ENCODE peak calls at places on chromosomes 1 and 21, in ten cellular contexts. One of them, this sample, is unnamed.

GRCh38 chr1:177069489-177069888 is 95.0 kb downstream of the ASTN1 start:
- DNase-seq in SK-N-SH: no peak
- DNase-seq in stimulated activated CD4-positive, alpha-beta T cell treated with anti-CD3 and anti-CD28 coated beads, Interleukin-4, amount 100 ng/mL, for 4 hours: no peak
- DNase-seq in activated T-cell treated with anti-CD3 and anti-CD28 coated beads, Interleukin-2, amount 50 U/mL, for 4 hours: no peak
- DNase-seq in fibroblast of the aortic adventitia: no peak
- DNase-seq in mesendoderm: no peak
- DNase-seq in HCEC 1CT: no peak
- DNase-seq in uterus: no peak
- DNase-seq in OCI-LY7: no peak
- DNase-seq in progenitor cell of endocrine pancreas: no peak
- DNase-seq in this sample: no peak

GRCh38 chr1:157262891-157263290 is 124.7 kb upstream of the ETV3 start:
- DNase-seq in SK-N-SH: no peak
- DNase-seq in stimulated activated CD4-positive, alpha-beta T cell treated with anti-CD3 and anti-CD28 coated beads, Interleukin-4, amount 100 ng/mL, for 4 hours: no peak
- DNase-seq in activated T-cell treated with anti-CD3 and anti-CD28 coated beads, Interleukin-2, amount 50 U/mL, for 4 hours: no peak
- DNase-seq in fibroblast of the aortic adventitia: no peak
- DNase-seq in mesendoderm: no peak
- DNase-seq in HCEC 1CT: no peak
- DNase-seq in uterus: no peak
- DNase-seq in OCI-LY7: no peak
- DNase-seq in progenitor cell of endocrine pancreas: no peak
- DNase-seq in this sample: no peak

GRCh38 chr1:75708910-75709309 is 15.6 kb upstream of the ACADM start:
- DNase-seq in SK-N-SH: no peak
- DNase-seq in stimulated activated CD4-positive, alpha-beta T cell treated with anti-CD3 and anti-CD28 coated beads, Interleukin-4, amount 100 ng/mL, for 4 hours: no peak
- DNase-seq in activated T-cell treated with anti-CD3 and anti-CD28 coated beads, Interleukin-2, amount 50 U/mL, for 4 hours: no peak
- DNase-seq in fibroblast of the aortic adventitia: no peak
- DNase-seq in mesendoderm: no peak
- DNase-seq in HCEC 1CT: peak
- DNase-seq in uterus: no peak
- DNase-seq in OCI-LY7: no peak
- DNase-seq in progenitor cell of endocrine pancreas: no peak
- DNase-seq in this sample: no peak

GRCh38 chr1:23591460-23592208 is 32.3 kb upstream of the ID3 start:
- DNase-seq in SK-N-SH: no peak
- DNase-seq in stimulated activated CD4-positive, alpha-beta T cell treated with anti-CD3 and anti-CD28 coated beads, Interleukin-4, amount 100 ng/mL, for 4 hours: no peak
- DNase-seq in activated T-cell treated with anti-CD3 and anti-CD28 coated beads, Interleukin-2, amount 50 U/mL, for 4 hours: peak
- DNase-seq in fibroblast of the aortic adventitia: no peak
- DNase-seq in mesendoderm: no peak
- DNase-seq in HCEC 1CT: no peak
- DNase-seq in uterus: no peak
- DNase-seq in OCI-LY7: peak
- DNase-seq in progenitor cell of endocrine pancreas: no peak
- DNase-seq in this sample: no peak

GRCh38 chr1:84300991-84301758 is at the start of gene SAMD13:
- DNase-seq in SK-N-SH: peak
- DNase-seq in stimulated activated CD4-positive, alpha-beta T cell treated with anti-CD3 and anti-CD28 coated beads, Interleukin-4, amount 100 ng/mL, for 4 hours: peak
- DNase-seq in activated T-cell treated with anti-CD3 and anti-CD28 coated beads, Interleukin-2, amount 50 U/mL, for 4 hours: peak
- DNase-seq in fibroblast of the aortic adventitia: peak
- DNase-seq in mesendoderm: no peak
- DNase-seq in HCEC 1CT: peak
- DNase-seq in uterus: peak
- DNase-seq in OCI-LY7: peak
- DNase-seq in progenitor cell of endocrine pancreas: no peak
- DNase-seq in this sample: peak

GRCh38 chr1:15088146-15089025 is 65.2 kb upstream of the TMEM51 start:
- DNase-seq in SK-N-SH: no peak
- DNase-seq in stimulated activated CD4-positive, alpha-beta T cell treated with anti-CD3 and anti-CD28 coated beads, Interleukin-4, amount 100 ng/mL, for 4 hours: no peak
- DNase-seq in activated T-cell treated with anti-CD3 and anti-CD28 coated beads, Interleukin-2, amount 50 U/mL, for 4 hours: no peak
- DNase-seq in fibroblast of the aortic adventitia: no peak
- DNase-seq in mesendoderm: no peak
- DNase-seq in HCEC 1CT: peak
- DNase-seq in uterus: peak
- DNase-seq in OCI-LY7: no peak
- DNase-seq in progenitor cell of endocrine pancreas: no peak
- DNase-seq in this sample: no peak

GRCh38 chr1:10640079-10640578 is 156.3 kb downstream of the CASZ1 start:
- DNase-seq in SK-N-SH: peak
- DNase-seq in stimulated activated CD4-positive, alpha-beta T cell treated with anti-CD3 and anti-CD28 coated beads, Interleukin-4, amount 100 ng/mL, for 4 hours: no peak
- DNase-seq in activated T-cell treated with anti-CD3 and anti-CD28 coated beads, Interleukin-2, amount 50 U/mL, for 4 hours: no peak
- DNase-seq in fibroblast of the aortic adventitia: no peak
- DNase-seq in mesendoderm: no peak
- DNase-seq in HCEC 1CT: no peak
- DNase-seq in uterus: no peak
- DNase-seq in OCI-LY7: no peak
- DNase-seq in progenitor cell of endocrine pancreas: no peak
- DNase-seq in this sample: no peak

GRCh38 chr1:93324486-93325464 is 20.9 kb upstream of the DR1 start:
- DNase-seq in SK-N-SH: no peak
- DNase-seq in stimulated activated CD4-positive, alpha-beta T cell treated with anti-CD3 and anti-CD28 coated beads, Interleukin-4, amount 100 ng/mL, for 4 hours: no peak
- DNase-seq in activated T-cell treated with anti-CD3 and anti-CD28 coated beads, Interleukin-2, amount 50 U/mL, for 4 hours: no peak
- DNase-seq in fibroblast of the aortic adventitia: peak
- DNase-seq in mesendoderm: no peak
- DNase-seq in HCEC 1CT: peak
- DNase-seq in uterus: no peak
- DNase-seq in OCI-LY7: no peak
- DNase-seq in progenitor cell of endocrine pancreas: no peak
- DNase-seq in this sample: no peak

GRCh38 chr1:157773723-157774350 is 3.1 kb downstream of the FCRL2 start:
- DNase-seq in SK-N-SH: no peak
- DNase-seq in stimulated activated CD4-positive, alpha-beta T cell treated with anti-CD3 and anti-CD28 coated beads, Interleukin-4, amount 100 ng/mL, for 4 hours: no peak
- DNase-seq in activated T-cell treated with anti-CD3 and anti-CD28 coated beads, Interleukin-2, amount 50 U/mL, for 4 hours: no peak
- DNase-seq in fibroblast of the aortic adventitia: no peak
- DNase-seq in mesendoderm: peak
- DNase-seq in HCEC 1CT: no peak
- DNase-seq in uterus: no peak
- DNase-seq in OCI-LY7: peak
- DNase-seq in progenitor cell of endocrine pancreas: no peak
- DNase-seq in this sample: no peak

GRCh38 chr21:14763695-14764064 is 217.6 kb upstream of the SAMSN1 start:
- DNase-seq in SK-N-SH: no peak
- DNase-seq in stimulated activated CD4-positive, alpha-beta T cell treated with anti-CD3 and anti-CD28 coated beads, Interleukin-4, amount 100 ng/mL, for 4 hours: no peak
- DNase-seq in activated T-cell treated with anti-CD3 and anti-CD28 coated beads, Interleukin-2, amount 50 U/mL, for 4 hours: no peak
- DNase-seq in fibroblast of the aortic adventitia: no peak
- DNase-seq in mesendoderm: no peak
- DNase-seq in HCEC 1CT: no peak
- DNase-seq in uterus: no peak
- DNase-seq in OCI-LY7: no peak
- DNase-seq in progenitor cell of endocrine pancreas: no peak
- DNase-seq in this sample: no peak

GRCh38 chr1:62613325-62613727 is 16.0 kb downstream of the ANGPTL3 start:
- DNase-seq in SK-N-SH: no peak
- DNase-seq in stimulated activated CD4-positive, alpha-beta T cell treated with anti-CD3 and anti-CD28 coated beads, Interleukin-4, amount 100 ng/mL, for 4 hours: no peak
- DNase-seq in activated T-cell treated with anti-CD3 and anti-CD28 coated beads, Interleukin-2, amount 50 U/mL, for 4 hours: no peak
- DNase-seq in fibroblast of the aortic adventitia: no peak
- DNase-seq in mesendoderm: no peak
- DNase-seq in HCEC 1CT: no peak
- DNase-seq in uterus: no peak
- DNase-seq in OCI-LY7: peak
- DNase-seq in progenitor cell of endocrine pancreas: no peak
- DNase-seq in this sample: no peak

GRCh38 chr1:109499661-109500536 is 6.0 kb downstream of the CYB561D1 start:
- DNase-seq in SK-N-SH: peak
- DNase-seq in stimulated activated CD4-positive, alpha-beta T cell treated with anti-CD3 and anti-CD28 coated beads, Interleukin-4, amount 100 ng/mL, for 4 hours: peak
- DNase-seq in activated T-cell treated with anti-CD3 and anti-CD28 coated beads, Interleukin-2, amount 50 U/mL, for 4 hours: peak
- DNase-seq in fibroblast of the aortic adventitia: peak
- DNase-seq in mesendoderm: peak
- DNase-seq in HCEC 1CT: peak
- DNase-seq in uterus: no peak
- DNase-seq in OCI-LY7: peak
- DNase-seq in progenitor cell of endocrine pancreas: no peak
- DNase-seq in this sample: peak

GRCh38 chr1:110187139-110187890 is 22.8 kb upstream of the KCNC4 start:
- DNase-seq in SK-N-SH: no peak
- DNase-seq in stimulated activated CD4-positive, alpha-beta T cell treated with anti-CD3 and anti-CD28 coated beads, Interleukin-4, amount 100 ng/mL, for 4 hours: no peak
- DNase-seq in activated T-cell treated with anti-CD3 and anti-CD28 coated beads, Interleukin-2, amount 50 U/mL, for 4 hours: no peak
- DNase-seq in fibroblast of the aortic adventitia: peak
- DNase-seq in mesendoderm: no peak
- DNase-seq in HCEC 1CT: peak
- DNase-seq in uterus: no peak
- DNase-seq in OCI-LY7: no peak
- DNase-seq in progenitor cell of endocrine pancreas: no peak
- DNase-seq in this sample: no peak

GRCh38 chr1:198330982-198331620 is 174.3 kb downstream of the NEK7 start:
- DNase-seq in SK-N-SH: no peak
- DNase-seq in stimulated activated CD4-positive, alpha-beta T cell treated with anti-CD3 and anti-CD28 coated beads, Interleukin-4, amount 100 ng/mL, for 4 hours: no peak
- DNase-seq in activated T-cell treated with anti-CD3 and anti-CD28 coated beads, Interleukin-2, amount 50 U/mL, for 4 hours: no peak
- DNase-seq in fibroblast of the aortic adventitia: peak
- DNase-seq in mesendoderm: peak
- DNase-seq in HCEC 1CT: no peak
- DNase-seq in uterus: no peak
- DNase-seq in OCI-LY7: no peak
- DNase-seq in progenitor cell of endocrine pancreas: no peak
- DNase-seq in this sample: no peak

GRCh38 chr21:35749904-35750303 is 310.4 kb downstream of the SETD4 start:
- DNase-seq in SK-N-SH: no peak
- DNase-seq in stimulated activated CD4-positive, alpha-beta T cell treated with anti-CD3 and anti-CD28 coated beads, Interleukin-4, amount 100 ng/mL, for 4 hours: no peak
- DNase-seq in activated T-cell treated with anti-CD3 and anti-CD28 coated beads, Interleukin-2, amount 50 U/mL, for 4 hours: no peak
- DNase-seq in fibroblast of the aortic adventitia: no peak
- DNase-seq in mesendoderm: no peak
- DNase-seq in HCEC 1CT: no peak
- DNase-seq in uterus: no peak
- DNase-seq in OCI-LY7: no peak
- DNase-seq in progenitor cell of endocrine pancreas: no peak
- DNase-seq in this sample: no peak

GRCh38 chr1:108200627-108201106 is 524 bp upstream of the SLC25A24 start:
- DNase-seq in SK-N-SH: peak
- DNase-seq in stimulated activated CD4-positive, alpha-beta T cell treated with anti-CD3 and anti-CD28 coated beads, Interleukin-4, amount 100 ng/mL, for 4 hours: peak
- DNase-seq in activated T-cell treated with anti-CD3 and anti-CD28 coated beads, Interleukin-2, amount 50 U/mL, for 4 hours: peak
- DNase-seq in fibroblast of the aortic adventitia: peak
- DNase-seq in mesendoderm: peak
- DNase-seq in HCEC 1CT: peak
- DNase-seq in uterus: peak
- DNase-seq in OCI-LY7: peak
- DNase-seq in progenitor cell of endocrine pancreas: no peak
- DNase-seq in this sample: peak

GRCh38 chr21:42040411-42041180 is 30.4 kb upstream of the ZBTB21 start:
- DNase-seq in SK-N-SH: no peak
- DNase-seq in stimulated activated CD4-positive, alpha-beta T cell treated with anti-CD3 and anti-CD28 coated beads, Interleukin-4, amount 100 ng/mL, for 4 hours: no peak
- DNase-seq in activated T-cell treated with anti-CD3 and anti-CD28 coated beads, Interleukin-2, amount 50 U/mL, for 4 hours: no peak
- DNase-seq in fibroblast of the aortic adventitia: peak
- DNase-seq in mesendoderm: peak
- DNase-seq in HCEC 1CT: peak
- DNase-seq in uterus: peak
- DNase-seq in OCI-LY7: no peak
- DNase-seq in progenitor cell of endocrine pancreas: no peak
- DNase-seq in this sample: no peak